ENCODE peak calls at places on chromosomes 6 and 20, in seven cellular contexts. X, H, J, K, Z, W and D are unnamed samples.

GRCh38 chr6:34143884-34144580 is 1.9 kb downstream of the GRM4 start:
- DNase-seq in X (peak), H (peak), J (no peak), K (no peak), Z (peak), W (no peak), D (no peak)

GRCh38 chr6:67129780-67130179 is 1422.8 kb upstream of the EYS start:
- DNase-seq in X (peak), H (no peak), J (no peak), K (no peak), Z (no peak), W (no peak), D (no peak)

GRCh38 chr6:136037246-136037884 is 185.9 kb downstream of the PDE7B start:
- DNase-seq in X (no peak), H (no peak), J (no peak), K (no peak), Z (peak), W (no peak), D (no peak)

GRCh38 chr6:164159061-164159460 is 744.5 kb downstream of the QKI start:
- DNase-seq in X (no peak), H (no peak), J (no peak), K (no peak), Z (no peak), W (no peak), D (no peak)

GRCh38 chr20:62860924-62861691 is 514 bp downstream of the TCFL5 start:
- DNase-seq in X (peak), H (no peak), J (no peak), K (no peak), Z (no peak), W (no peak), D (no peak)

GRCh38 chr20:13336308-13337089 is 115.4 kb downstream of the ISM1 start:
- DNase-seq in X (no peak), H (no peak), J (no peak), K (no peak), Z (no peak), W (no peak), D (no peak)

GRCh38 chr6:157652601-157653363 is 170.3 kb upstream of the SNX9 start:
- DNase-seq in X (no peak), H (no peak), J (no peak), K (no peak), Z (no peak), W (no peak), D (no peak)

GRCh38 chr6:14002176-14002947 is 77.6 kb downstream of the RNF182 start:
- DNase-seq in X (no peak), H (no peak), J (no peak), K (no peak), Z (no peak), W (no peak), D (no peak)

GRCh38 chr20:16147221-16147620 is 426.0 kb downstream of the KIF16B start:
- DNase-seq in X (no peak), H (no peak), J (no peak), K (no peak), Z (no peak), W (no peak), D (no peak)

GRCh38 chr20:19834783-19835182 is 76.7 kb downstream of the RIN2 start:
- DNase-seq in X (no peak), H (no peak), J (no peak), K (no peak), Z (no peak), W (no peak), D (no peak)

GRCh38 chr6:142756215-142756630 is 188.8 kb downstream of the HIVEP2 start:
- DNase-seq in X (no peak), H (no peak), J (no peak), K (peak), Z (no peak), W (peak), D (no peak)

GRCh38 chr6:139371421-139372253 is 2.8 kb downstream of the CITED2 start:
- DNase-seq in X (peak), H (no peak), J (no peak), K (no peak), Z (no peak), W (no peak), D (peak)

GRCh38 chr6:128516514-128516898 is 3.9 kb downstream of the PTPRK start:
- DNase-seq in X (peak), H (no peak), J (no peak), K (peak), Z (no peak), W (peak), D (no peak)

GRCh38 chr6:56349196-56349595 is 101.8 kb upstream of the COL21A1 start:
- DNase-seq in X (no peak), H (no peak), J (peak), K (no peak), Z (no peak), W (no peak), D (no peak)

GRCh38 chr6:151537561-151537960 is 43.7 kb downstream of the CCDC170 start:
- DNase-seq in X (no peak), H (no peak), J (no peak), K (no peak), Z (no peak), W (no peak), D (no peak)

GRCh38 chr20:8693709-8694108 is 375.2 kb upstream of the PLCB4 start:
- DNase-seq in X (no peak), H (no peak), J (peak), K (no peak), Z (no peak), W (no peak), D (no peak)

GRCh38 chr20:25014816-25015215 is 22.3 kb upstream of the APMAP start:
- DNase-seq in X (no peak), H (no peak), J (no peak), K (no peak), Z (no peak), W (no peak), D (no peak)

GRCh38 chr20:62010551-62011402 is 54.9 kb downstream of the TAF4 start:
- DNase-seq in X (peak), H (peak), J (no peak), K (peak), Z (peak), W (peak), D (no peak)

GRCh38 chr6:131909408-131910218 is 41.6 kb downstream of the CCN2 start:
- DNase-seq in X (peak), H (peak), J (peak), K (peak), Z (peak), W (peak), D (no peak)